ENCODE peak calls at places on chromosomes 5 and 9, in six cellular contexts. One of them, this sample, is unnamed. For H3K4me1, the result is how much of the 10 kb centered on the place peaks cover.

GRCh38 chr9:134816264-134816663 is 64.3 kb upstream of the FCN2 start:
- DNase-seq in tibial nerve: no peak
- DNase-seq in esophagus muscularis mucosa: no peak
- DNase-seq in stomach: no peak
- DNase-seq in HepG2: no peak
- DNase-seq in sigmoid colon: no peak
- DNase-seq in this sample: no peak

GRCh38 chr5:93503598-93504067 is 77.4 kb downstream of the NR2F1-AS1 start:
- DNase-seq in tibial nerve: no peak
- DNase-seq in esophagus muscularis mucosa: no peak
- DNase-seq in stomach: no peak
- DNase-seq in HepG2: peak
- DNase-seq in sigmoid colon: no peak
- DNase-seq in this sample: no peak

GRCh38 chr9:136761545-136761981 is 2.8 kb downstream of the LCN15 start:
- DNase-seq in tibial nerve: no peak
- DNase-seq in esophagus muscularis mucosa: no peak
- DNase-seq in stomach: no peak
- DNase-seq in HepG2: no peak
- DNase-seq in sigmoid colon: peak
- DNase-seq in this sample: no peak

GRCh38 chr5:10828241-10828640 is 67.2 kb upstream of the DAP start:
- DNase-seq in tibial nerve: no peak
- DNase-seq in esophagus muscularis mucosa: no peak
- DNase-seq in stomach: no peak
- DNase-seq in HepG2: no peak
- DNase-seq in sigmoid colon: no peak
- DNase-seq in this sample: no peak

GRCh38 chr9:94085062-94085639 is 887 bp downstream of the PTPDC1 start:
- DNase-seq in tibial nerve: no peak
- DNase-seq in esophagus muscularis mucosa: no peak
- DNase-seq in stomach: no peak
- DNase-seq in HepG2: peak
- DNase-seq in sigmoid colon: no peak
- DNase-seq in this sample: no peak

GRCh38 chr5:109365653-109366052 is 44.1 kb downstream of the PJA2 start:
- DNase-seq in tibial nerve: no peak
- DNase-seq in esophagus muscularis mucosa: no peak
- DNase-seq in stomach: no peak
- DNase-seq in HepG2: no peak
- DNase-seq in sigmoid colon: no peak
- DNase-seq in this sample: no peak

GRCh38 chr9:4750021-4750673 is 9.1 kb upstream of the AK3 start:
- DNase-seq in tibial nerve: no peak
- DNase-seq in esophagus muscularis mucosa: no peak
- DNase-seq in stomach: no peak
- DNase-seq in HepG2: no peak
- DNase-seq in sigmoid colon: no peak
- DNase-seq in this sample: no peak

GRCh38 chr9:87109851-87110250 is 162.5 kb upstream of the GAS1 start:
- DNase-seq in tibial nerve: no peak
- DNase-seq in esophagus muscularis mucosa: no peak
- DNase-seq in stomach: no peak
- DNase-seq in HepG2: no peak
- DNase-seq in sigmoid colon: no peak
- DNase-seq in this sample: no peak

GRCh38 chr5:22625451-22625850 is 227.7 kb downstream of the CDH12 start:
- DNase-seq in tibial nerve: no peak
- DNase-seq in esophagus muscularis mucosa: no peak
- DNase-seq in stomach: no peak
- DNase-seq in HepG2: no peak
- DNase-seq in sigmoid colon: no peak
- DNase-seq in this sample: peak

GRCh38 chr9:93465853-93466252 is 12.5 kb upstream of the FAM120AOS start:
- DNase-seq in tibial nerve: no peak
- DNase-seq in esophagus muscularis mucosa: no peak
- DNase-seq in stomach: peak
- DNase-seq in HepG2: no peak
- DNase-seq in sigmoid colon: no peak
- DNase-seq in this sample: no peak

GRCh38 chr9:12667892-12668291 is 25.3 kb upstream of the TYRP1 start:
- DNase-seq in tibial nerve: no peak
- DNase-seq in esophagus muscularis mucosa: no peak
- DNase-seq in stomach: no peak
- DNase-seq in HepG2: no peak
- DNase-seq in sigmoid colon: no peak
- DNase-seq in this sample: no peak

GRCh38 chr9:8850916-8851315 is 1051.3 kb upstream of the DMAC1 start:
- DNase-seq in tibial nerve: no peak
- DNase-seq in esophagus muscularis mucosa: no peak
- DNase-seq in stomach: no peak
- DNase-seq in HepG2: no peak
- DNase-seq in sigmoid colon: no peak
- DNase-seq in this sample: no peak

GRCh38 chr5:173458819-173459218 is 130.6 kb upstream of the STC2 start:
- DNase-seq in tibial nerve: no peak
- DNase-seq in esophagus muscularis mucosa: no peak
- DNase-seq in stomach: no peak
- DNase-seq in HepG2: no peak
- DNase-seq in sigmoid colon: no peak
- DNase-seq in this sample: no peak

GRCh38 chr9:19998823-19999455 is 210.1 kb upstream of the SLC24A2 start:
- DNase-seq in tibial nerve: no peak
- DNase-seq in esophagus muscularis mucosa: no peak
- DNase-seq in stomach: no peak
- DNase-seq in HepG2: no peak
- DNase-seq in sigmoid colon: no peak
- DNase-seq in this sample: no peak

GRCh38 chr9:134383148-134383547 is 56.9 kb downstream of the RXRA start:
- DNase-seq in tibial nerve: no peak
- DNase-seq in esophagus muscularis mucosa: no peak
- DNase-seq in stomach: no peak
- DNase-seq in HepG2: no peak
- DNase-seq in sigmoid colon: no peak
- DNase-seq in this sample: no peak

GRCh38 chr9:108194154-108194553 is 661.6 kb downstream of the ACTL7B start:
- DNase-seq in tibial nerve: no peak
- DNase-seq in esophagus muscularis mucosa: peak
- DNase-seq in stomach: no peak
- DNase-seq in HepG2: no peak
- DNase-seq in sigmoid colon: no peak
- DNase-seq in this sample: no peak

GRCh38 chr9:91948423-91949292 is 1.4 kb downstream of the ROR2 start:
- DNase-seq in tibial nerve: no peak
- DNase-seq in esophagus muscularis mucosa: no peak
- DNase-seq in stomach: peak
- DNase-seq in HepG2: no peak
- DNase-seq in sigmoid colon: peak
- DNase-seq in this sample: peak

GRCh38 chr5:176660860-176661641 is 13.8 kb downstream of the TSPAN17 start:
- DNase-seq in tibial nerve: peak
- DNase-seq in esophagus muscularis mucosa: no peak
- DNase-seq in stomach: peak
- DNase-seq in HepG2: peak
- DNase-seq in sigmoid colon: peak
- DNase-seq in this sample: peak

GRCh38 chr5:76472338-76473336 is 69.6 kb downstream of the IQGAP2 start:
- DNase-seq in tibial nerve: no peak
- DNase-seq in esophagus muscularis mucosa: no peak
- DNase-seq in stomach: no peak
- DNase-seq in HepG2: peak
- DNase-seq in sigmoid colon: no peak
- DNase-seq in this sample: no peak

GRCh38 chr5:132747064-132747692 is at the start of gene CCNI2:
- DNase-seq in tibial nerve: no peak
- DNase-seq in esophagus muscularis mucosa: peak
- DNase-seq in stomach: peak
- DNase-seq in HepG2: no peak
- DNase-seq in sigmoid colon: no peak
- DNase-seq in this sample: peak

GRCh38 chr9:89781838-89782237 is 177.0 kb downstream of the GADD45G start:
- DNase-seq in tibial nerve: no peak
- DNase-seq in esophagus muscularis mucosa: no peak
- DNase-seq in stomach: no peak
- DNase-seq in HepG2: no peak
- DNase-seq in sigmoid colon: no peak
- DNase-seq in this sample: no peak

GRCh38 chr9:92736816-92737606 is 27.6 kb downstream of the BICD2 start:
- DNase-seq in tibial nerve: no peak
- DNase-seq in esophagus muscularis mucosa: no peak
- DNase-seq in stomach: no peak
- DNase-seq in HepG2: no peak
- DNase-seq in sigmoid colon: no peak
- DNase-seq in this sample: no peak

GRCh38 chr9:121699271-121700164 is 48.1 kb downstream of the DAB2IP start:
- DNase-seq in tibial nerve: peak
- DNase-seq in esophagus muscularis mucosa: no peak
- DNase-seq in stomach: peak
- DNase-seq in HepG2: no peak
- DNase-seq in sigmoid colon: peak
- DNase-seq in this sample: peak

GRCh38 chr5:149938272-149938671 is 6.3 kb downstream of the PDE6A start:
- DNase-seq in tibial nerve: no peak
- DNase-seq in esophagus muscularis mucosa: no peak
- DNase-seq in stomach: peak
- DNase-seq in HepG2: no peak
- DNase-seq in sigmoid colon: no peak
- DNase-seq in this sample: no peak
- H3K4me1 ChIP-seq in tibial nerve: under half
- H3K4me1 ChIP-seq in esophagus muscularis mucosa: under half
- H3K4me1 ChIP-seq in stomach: under half
- H3K4me1 ChIP-seq in HepG2: half or more
- H3K4me1 ChIP-seq in sigmoid colon: under half
- H3K4me1 ChIP-seq in this sample: under half

GRCh38 chr9:83646500-83647239 is 23.7 kb downstream of the IDNK start:
- DNase-seq in tibial nerve: no peak
- DNase-seq in esophagus muscularis mucosa: no peak
- DNase-seq in stomach: no peak
- DNase-seq in HepG2: no peak
- DNase-seq in sigmoid colon: no peak
- DNase-seq in this sample: no peak
- TF ChIP-seq EP300 in tibial nerve: no peak
- TF ChIP-seq EP300 in esophagus muscularis mucosa: no peak
- TF ChIP-seq EP300 in stomach: no peak
- TF ChIP-seq EP300 in HepG2: no peak
- TF ChIP-seq EP300 in sigmoid colon: no peak
- TF ChIP-seq EP300 in this sample: no peak

GRCh38 chr5:16740046-16740445 is 123.2 kb upstream of the RETREG1 start:
- DNase-seq in tibial nerve: no peak
- DNase-seq in esophagus muscularis mucosa: no peak
- DNase-seq in stomach: no peak
- DNase-seq in HepG2: no peak
- DNase-seq in sigmoid colon: no peak
- DNase-seq in this sample: no peak

GRCh38 chr5:16736158-16736994 is 119.6 kb upstream of the RETREG1 start:
- DNase-seq in tibial nerve: no peak
- DNase-seq in esophagus muscularis mucosa: no peak
- DNase-seq in stomach: peak
- DNase-seq in HepG2: peak
- DNase-seq in sigmoid colon: no peak
- DNase-seq in this sample: no peak

GRCh38 chr5:16735092-16735970 is 118.5 kb upstream of the RETREG1 start:
- DNase-seq in tibial nerve: no peak
- DNase-seq in esophagus muscularis mucosa: no peak
- DNase-seq in stomach: no peak
- DNase-seq in HepG2: peak
- DNase-seq in sigmoid colon: no peak
- DNase-seq in this sample: no peak

GRCh38 chr5:16737620-16738364 is 121.0 kb upstream of the RETREG1 start:
- DNase-seq in tibial nerve: no peak
- DNase-seq in esophagus muscularis mucosa: no peak
- DNase-seq in stomach: no peak
- DNase-seq in HepG2: peak
- DNase-seq in sigmoid colon: no peak
- DNase-seq in this sample: no peak

GRCh38 chr5:16737173-16737572 is 120.4 kb upstream of the RETREG1 start:
- DNase-seq in tibial nerve: no peak
- DNase-seq in esophagus muscularis mucosa: no peak
- DNase-seq in stomach: no peak
- DNase-seq in HepG2: peak
- DNase-seq in sigmoid colon: no peak
- DNase-seq in this sample: no peak
- H3K27ac ChIP-seq in tibial nerve: no peak
- H3K27ac ChIP-seq in esophagus muscularis mucosa: no peak
- H3K27ac ChIP-seq in stomach: peak
- H3K27ac ChIP-seq in HepG2: peak
- H3K27ac ChIP-seq in sigmoid colon: no peak
- H3K27ac ChIP-seq in this sample: peak

DNA sequence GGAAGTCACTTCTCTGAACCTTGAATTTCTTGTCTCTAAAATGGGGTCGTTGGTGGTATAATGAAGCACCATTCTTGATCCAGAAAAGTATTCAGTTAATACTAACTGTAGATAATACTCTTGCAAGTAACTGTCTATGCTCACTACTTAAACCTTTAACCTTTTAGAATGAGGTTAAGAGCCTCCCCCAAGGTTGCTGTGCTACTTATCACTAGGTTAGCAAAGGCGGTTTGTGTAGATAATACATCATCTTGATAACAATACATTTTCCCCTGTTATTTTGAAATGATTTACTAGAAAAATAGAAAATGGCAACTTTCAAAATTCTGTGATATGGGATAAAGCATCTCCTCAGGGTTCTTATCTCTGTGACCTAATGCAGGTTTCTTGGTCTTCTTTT is 12.6 kb downstream of the MAP3K1 start:
- DNase-seq in tibial nerve: no peak
- DNase-seq in esophagus muscularis mucosa: no peak
- DNase-seq in stomach: no peak
- DNase-seq in HepG2: no peak
- DNase-seq in sigmoid colon: no peak
- DNase-seq in this sample: no peak
- H3K4me1 ChIP-seq in tibial nerve: under half
- H3K4me1 ChIP-seq in esophagus muscularis mucosa: half or more
- H3K4me1 ChIP-seq in stomach: half or more
- H3K4me1 ChIP-seq in HepG2: half or more
- H3K4me1 ChIP-seq in sigmoid colon: under half
- H3K4me1 ChIP-seq in this sample: under half